ENCODE peak calls at places on chromosome 10, in four cellular contexts. H is aorta, G is EH, M is ovary. B is an unnamed sample.

GRCh38 chr10:118045842-118046490 is 775 bp downstream of the RAB11FIP2 start:
- DNase-seq in H (peak; percentile 80), G (peak; percentile 65), M (peak; percentile 57), B (peak; percentile 77)

GRCh38 chr10:70437721-70438120 is 3.8 kb downstream of the NODAL start:
- DNase-seq in H (no peak), G (no peak), M (no peak), B (peak; percentile 12)

GRCh38 chr10:5840314-5841307 is 27.4 kb upstream of the GDI2 start:
- DNase-seq in H (peak; percentile 72), G (no peak), M (no peak), B (no peak)

GRCh38 chr10:14953452-14954000 is 370 bp downstream of the DCLRE1C start:
- DNase-seq in H (no peak), G (peak; percentile 74), M (no peak), B (peak; percentile 77)

GRCh38 chr10:127462643-127463295 is 86.3 kb upstream of the NPS start:
- DNase-seq in H (no peak), G (no peak), M (no peak), B (no peak)

GRCh38 chr10:97210576-97210975 is 24.8 kb upstream of the SLIT1 start:
- DNase-seq in H (peak; percentile 85), G (peak; percentile 68), M (peak; percentile 75), B (peak; percentile 78)

GRCh38 chr10:52679117-52679516 is 93.5 kb downstream of the MBL2 start:
- DNase-seq in H (no peak), G (no peak), M (no peak), B (no peak)

GRCh38 chr10:132468201-132468600 is 69.4 kb upstream of the INPP5A start:
- DNase-seq in H (no peak), G (no peak), M (no peak), B (no peak)

GRCh38 chr10:103353281-103353680 is 2.3 kb upstream of the PCGF6 start:
- DNase-seq in H (no peak), G (no peak), M (no peak), B (no peak)

GRCh38 chr10:14413583-14413982 is 82.9 kb upstream of the FRMD4A start:
- DNase-seq in H (no peak), G (no peak), M (no peak), B (no peak)

GRCh38 chr10:51422311-51423120 is 276.9 kb downstream of the CSTF2T start:
- DNase-seq in H (peak; percentile 77), G (peak; percentile 73), M (peak; percentile 60), B (peak; percentile 74)

GRCh38 chr10:100848770-100849169 is 64.0 kb upstream of the SLF2 start:
- DNase-seq in H (no peak), G (no peak), M (no peak), B (no peak)

GRCh38 chr10:70613941-70614340 is 11.4 kb upstream of the PRF1 start:
- DNase-seq in H (no peak), G (no peak), M (no peak), B (no peak)

GRCh38 chr10:18333616-18334015 is 193.4 kb downstream of the CACNB2 start:
- DNase-seq in H (no peak), G (no peak), M (no peak), B (no peak)

GRCh38 chr10:47020491-47020890 is 109.3 kb downstream of the PTPN20 start:
- DNase-seq in H (peak; percentile 80), G (peak; percentile 86), M (no peak), B (no peak)

B was measured in sigmoid colon.